ENCODE peak calls at places on chromosomes 5 and 9, in four cellular contexts. K, Q, B and D are unnamed samples.

GRCh38 chr5:65035212-65036206 is 266.8 kb downstream of the CWC27 start:
- DNase-seq in K (peak; percentile 95), Q (peak; percentile 80), B (peak; percentile 54), D (peak; percentile 96)

GRCh38 chr9:33988219-33988890 is 60.3 kb downstream of the UBAP2 start:
- DNase-seq in K (no peak), Q (peak; percentile 6), B (no peak), D (no peak)

GRCh38 chr5:122183098-122183794 is 53.9 kb downstream of the ZNF474 start:
- DNase-seq in K (no peak), Q (peak; percentile 77), B (no peak), D (peak; percentile 85)

GRCh38 chr5:16897284-16897704 is 38.8 kb downstream of the MYO10 start:
- DNase-seq in K (peak; percentile 36), Q (peak; percentile 97), B (no peak), D (peak; percentile 74)

GRCh38 chr9:19788614-19789271 is at the start of gene SLC24A2:
- DNase-seq in K (peak; percentile 75), Q (no peak), B (no peak), D (no peak)

GRCh38 chr5:175340180-175340579 is 103.8 kb downstream of the DRD1 start:
- DNase-seq in K (no peak), Q (no peak), B (no peak), D (no peak)

GRCh38 chr5:39092581-39093350 is 18.6 kb upstream of the RICTOR start:
- DNase-seq in K (no peak), Q (peak; percentile 88), B (no peak), D (peak; percentile 24)

GRCh38 chr9:114786251-114786650 is 19.6 kb downstream of the TNFSF15 start:
- DNase-seq in K (no peak), Q (no peak), B (no peak), D (peak; percentile 25)

GRCh38 chr5:51881901-51882300 is 498.7 kb downstream of the ISL1 start:
- DNase-seq in K (peak; percentile 93), Q (no peak), B (no peak), D (no peak)

GRCh38 chr9:97853844-97854695 is 1.0 kb downstream of the FOXE1 start:
- DNase-seq in K (peak; percentile 82), Q (no peak), B (peak; percentile 84), D (peak; percentile 30)

GRCh38 chr5:160260881-160261815 is 31.8 kb downstream of the FABP6 start:
- DNase-seq in K (no peak), Q (peak; percentile 27), B (peak; percentile 25), D (peak; percentile 95)

DNA sequence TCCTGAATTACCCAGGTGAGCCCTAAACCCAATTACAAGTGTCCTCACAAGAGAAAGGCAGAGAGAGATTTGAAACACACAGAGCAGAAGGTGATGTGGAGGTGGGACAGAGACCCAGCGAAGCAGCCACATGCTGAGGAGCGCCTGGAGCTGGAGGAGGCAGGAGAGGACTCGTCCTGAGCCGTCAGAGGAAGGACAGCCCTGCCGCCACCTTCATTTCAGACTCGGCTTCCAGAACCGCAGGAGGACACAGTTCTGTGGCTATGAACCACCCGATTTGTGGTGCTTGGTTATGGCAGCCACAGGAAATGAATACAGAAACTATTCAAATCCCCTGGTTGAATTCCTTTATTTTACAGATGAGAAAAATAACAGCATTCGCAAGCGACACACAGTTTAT is 16.4 kb upstream of the FBP1 start:
- DNase-seq in K (no peak), Q (no peak), B (peak; percentile 20), D (no peak)
- H3K4me3 ChIP-seq in K (no peak overlapping the region), Q (no peak overlapping the region), B (peak overlapping the region; percentile 4), D (no peak overlapping the region)

GRCh38 chr5:40685191-40685590 is 5.5 kb downstream of the PTGER4 start:
- DNase-seq in K (no peak), Q (peak; percentile 53), B (no peak), D (no peak)

GRCh38 chr5:40688127-40688756 is 8.5 kb downstream of the PTGER4 start:
- DNase-seq in K (peak; percentile 92), Q (peak; percentile 97), B (peak; percentile 87), D (peak; percentile 93)

GRCh38 chr5:40683351-40683750 is 3.6 kb downstream of the PTGER4 start:
- DNase-seq in K (no peak), Q (no peak), B (no peak), D (no peak)

GRCh38 chr5:40687316-40687715 is 7.6 kb downstream of the PTGER4 start:
- DNase-seq in K (no peak), Q (no peak), B (no peak), D (no peak)

GRCh38 chr5:40685952-40686351 is 6.2 kb downstream of the PTGER4 start:
- DNase-seq in K (no peak), Q (no peak), B (no peak), D (no peak)
- H3K4me3 ChIP-seq in K (no peak overlapping the region), Q (no peak overlapping the region), B (no peak overlapping the region), D (no peak overlapping the region)

DNA sequence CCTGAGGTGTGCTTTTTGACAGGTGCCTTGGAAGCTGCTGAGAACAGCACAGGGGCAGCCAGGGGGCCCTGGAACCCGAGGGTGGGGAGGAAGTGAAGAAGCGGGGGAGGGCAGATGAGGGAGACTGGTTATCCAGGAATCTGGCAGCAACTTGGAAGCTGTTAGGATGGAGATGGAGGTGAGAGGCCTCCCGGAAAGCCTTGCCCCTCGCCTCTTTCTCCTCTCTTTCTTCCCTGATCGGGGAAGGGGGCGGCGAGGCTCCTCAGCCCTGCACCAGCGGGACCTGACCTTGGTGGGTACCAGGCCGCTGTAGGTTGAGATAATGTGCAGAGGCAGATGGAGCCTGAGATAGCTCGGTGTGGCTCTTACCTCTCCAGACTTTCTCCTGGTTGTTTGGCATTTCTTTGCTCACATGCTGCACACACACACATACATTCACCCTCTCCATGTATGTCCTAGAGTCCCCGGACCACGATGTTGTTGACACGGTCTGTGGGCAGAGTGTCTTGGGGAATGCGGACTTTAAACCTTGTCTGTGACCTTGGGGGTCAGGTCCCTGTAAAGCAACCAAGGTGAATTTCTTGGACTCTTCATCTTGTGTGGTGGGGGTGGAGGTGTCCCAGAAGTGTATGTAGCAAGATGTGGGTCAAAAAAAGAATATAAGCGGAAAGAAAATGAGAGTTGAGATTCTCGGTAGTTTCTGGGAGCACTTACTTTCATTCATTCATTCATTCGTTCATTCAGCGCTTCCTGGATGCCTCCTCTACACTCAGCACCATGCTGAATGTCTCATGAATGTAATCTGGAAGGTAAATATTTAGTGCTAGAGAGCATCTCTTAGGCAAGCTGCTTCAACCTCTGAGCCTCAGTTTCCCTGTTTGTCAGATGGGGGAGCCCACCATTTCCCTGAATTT is 1.6 kb downstream of the WWC1 start:
- DNase-seq in K (peak; percentile 54), Q (no peak), B (no peak), D (no peak)
- H3K4me3 ChIP-seq in K (peak overlapping the region; percentile 56), Q (peak overlapping the region; percentile 85), B (no peak overlapping the region), D (no peak overlapping the region)

GRCh38 chr5:72079288-72079687 is 28.0 kb upstream of the MAP1B start:
- DNase-seq in K (peak; percentile 65), Q (no peak), B (no peak), D (no peak)
- H3K4me3 ChIP-seq in K (peak overlapping the region; percentile 24), Q (no peak overlapping the region), B (no peak overlapping the region), D (no peak overlapping the region)

GRCh38 chr5:131272365-131273123 is 8.7 kb downstream of the CDC42SE2 start:
- DNase-seq in K (no peak), Q (no peak), B (no peak), D (peak; percentile 33)
- H3K4me3 ChIP-seq in K (no peak overlapping the region), Q (no peak overlapping the region), B (no peak overlapping the region), D (no peak overlapping the region)

GRCh38 chr9:100354121-100354800 is 1.5 kb upstream of the TEX10 start:
- DNase-seq in K (no peak), Q (no peak), B (peak; percentile 17), D (no peak)
- H3K4me3 ChIP-seq in K (peak overlapping the region; percentile 91), Q (no peak overlapping the region), B (no peak overlapping the region), D (no peak overlapping the region)